ENCODE peak calls at places on chromosomes 6 and 20, in four cellular contexts. Y is HepG2, W is K562, O is GM12878. Z is an unnamed sample.

GRCh38 chr6:654136-654535 is 2.8 kb downstream of the HUS1B start:
- DNase-seq in W (no peak), Y (no peak), O (no peak), Z (no peak)

GRCh38 chr6:43733471-43734293 is 36.3 kb upstream of the VEGFA start:
- DNase-seq in O (peak), W (no peak), Y (no peak), Z (no peak)

GRCh38 chr6:113636357-113636824 is 220.8 kb upstream of the MARCKS start:
- DNase-seq in O (no peak), W (no peak), Y (peak), Z (no peak)

GRCh38 chr6:161011509-161012480 is 20.2 kb downstream of the MAP3K4 start:
- DNase-seq in W (no peak), O (no peak), Y (no peak), Z (no peak)

GRCh38 chr20:46226602-46227001 is 81.7 kb downstream of the CDH22 start:
- DNase-seq in W (no peak), Y (no peak), O (no peak), Z (no peak)

GRCh38 chr6:170140129-170140528 is 150.7 kb downstream of the DLL1 start:
- DNase-seq in Y (no peak), O (no peak), W (no peak), Z (no peak)

GRCh38 chr6:134750669-134751068 is 199.2 kb downstream of the ALDH8A1 start:
- DNase-seq in W (no peak), Y (no peak), O (no peak), Z (no peak)

GRCh38 chr6:116087437-116088027 is 13.1 kb upstream of the NT5DC1 start:
- DNase-seq in W (no peak), O (peak), Y (no peak), Z (no peak)

GRCh38 chr20:15942130-15942529 is 631.1 kb downstream of the KIF16B start:
- DNase-seq in Y (no peak), O (no peak), W (no peak), Z (no peak)

GRCh38 chr6:162289972-162290371 is 437.6 kb downstream of the PRKN start:
- DNase-seq in W (no peak), O (no peak), Y (no peak), Z (no peak)

GRCh38 chr6:169035381-169036280 is 218.0 kb downstream of the THBS2 start:
- DNase-seq in O (no peak), W (no peak), Y (no peak), Z (no peak)

GRCh38 chr6:93013054-93013453 is 406.3 kb downstream of the EPHA7 start:
- DNase-seq in Y (no peak), O (no peak), W (no peak), Z (no peak)

GRCh38 chr6:123908813-123909212 is 105.1 kb downstream of the NKAIN2 start:
- DNase-seq in Y (no peak), O (no peak), W (no peak), Z (no peak)

GRCh38 chr6:135522975-135523692 is 25.6 kb upstream of the AHI1 start:
- DNase-seq in W (peak), O (no peak), Y (peak), Z (no peak)

GRCh38 chr20:38692436-38693411 is 31.6 kb upstream of the SLC32A1 start:
- DNase-seq in W (peak), O (no peak), Y (peak), Z (peak)

GRCh38 chr6:53335224-53335994 is 13.3 kb downstream of the ELOVL5 start:
- DNase-seq in O (peak), Y (no peak), W (no peak), Z (no peak)

DNA sequence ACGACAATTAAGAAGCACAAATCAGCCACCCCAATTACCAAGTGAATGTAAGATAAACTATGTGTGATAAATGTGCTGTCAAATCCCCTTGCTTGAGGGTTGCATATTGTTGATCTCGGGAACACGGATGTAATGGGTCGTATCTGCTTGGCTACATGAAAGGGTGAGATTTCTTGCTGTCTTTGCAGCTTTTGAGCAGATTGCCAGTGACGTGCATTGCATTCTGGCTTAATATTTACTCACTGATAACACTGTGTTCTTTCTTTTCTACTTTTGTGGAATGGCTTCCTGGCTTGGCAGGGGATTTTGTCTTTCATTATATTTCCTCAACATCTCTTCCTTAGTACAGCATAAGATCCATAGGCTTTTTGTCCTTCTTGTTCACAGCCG is 10.5 kb upstream of the FAM210B start:
- DNase-seq in Y (peak), O (no peak), W (no peak), Z (no peak)
- TF ChIP-seq JUND in Y (no peak), O (no peak), W (no peak), Z (no peak)

DNA sequence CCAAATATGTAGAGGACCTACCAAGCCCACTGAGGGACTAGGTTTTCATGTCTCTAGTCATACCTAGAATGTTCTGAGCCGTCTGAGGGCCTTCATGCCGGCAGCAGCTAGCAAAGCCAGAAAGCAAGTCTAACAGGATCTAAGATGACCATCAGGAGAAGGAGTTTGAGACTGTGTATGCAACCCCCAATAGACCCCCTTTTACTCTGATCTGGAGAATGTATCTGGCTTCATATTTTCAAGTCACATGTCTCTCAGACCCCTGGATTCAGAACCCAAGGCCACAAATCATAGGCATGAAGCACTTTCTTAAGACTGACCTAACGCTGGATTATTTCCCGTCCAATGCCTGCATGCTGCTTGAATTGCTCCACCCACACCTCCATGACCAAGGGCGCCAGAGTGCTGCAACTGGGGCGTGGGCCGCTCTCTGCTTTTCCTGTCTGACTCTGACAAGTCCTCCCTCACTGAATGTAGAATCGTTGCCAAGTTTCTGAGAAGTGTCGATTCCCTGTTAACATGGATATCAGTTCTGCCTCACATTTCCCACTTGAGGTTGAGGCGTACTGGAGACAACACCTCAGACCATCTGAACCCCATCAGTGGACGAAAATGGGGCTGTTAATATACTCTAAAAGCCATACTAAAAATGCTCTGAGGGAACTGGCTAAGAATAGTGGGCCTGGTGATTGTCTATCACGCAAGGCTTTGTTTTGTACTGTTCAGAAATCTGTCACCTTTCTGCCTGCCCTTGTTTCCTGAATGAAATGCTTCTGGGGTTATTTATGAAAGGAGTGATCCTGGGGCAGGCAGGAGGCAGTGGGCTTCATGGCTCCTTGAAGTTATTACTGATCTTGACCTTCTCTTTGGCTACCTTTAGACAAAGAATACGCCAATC is 23.9 kb upstream of the ASXL1 start:
- DNase-seq in O (no peak), Y (no peak), W (peak), Z (no peak)
- TF ChIP-seq JUND in O (no peak), Y (no peak), W (peak), Z (no peak)

GRCh38 chr20:44496976-44497375 is 21.3 kb downstream of the TTPAL start:
- DNase-seq in Y (no peak), W (no peak), O (no peak), Z (no peak)
- TF ChIP-seq JUND in Y (no peak), W (no peak), O (no peak), Z (no peak)

GRCh38 chr6:33813246-33813904 is 9.6 kb upstream of the MLN start:
- DNase-seq in O (no peak), Y (no peak), W (no peak), Z (no peak)
- TF ChIP-seq JUND in O (no peak), Y (no peak), W (no peak), Z (no peak)

GRCh38 chr6:139068846-139069245 is 40.3 kb downstream of the ABRACL start:
- DNase-seq in O (no peak), W (no peak), Y (no peak), Z (no peak)

GRCh38 chr6:139060332-139060731 is 31.8 kb downstream of the ABRACL start:
- DNase-seq in W (no peak), O (no peak), Y (no peak), Z (no peak)

GRCh38 chr6:139066080-139066479 is 37.5 kb downstream of the ABRACL start:
- DNase-seq in O (no peak), Y (no peak), W (no peak), Z (no peak)

GRCh38 chr6:139064981-139065665 is 36.6 kb downstream of the ABRACL start:
- DNase-seq in O (no peak), Y (no peak), W (no peak), Z (no peak)

GRCh38 chr6:139062921-139063320 is 34.4 kb downstream of the ABRACL start:
- DNase-seq in W (no peak), Y (no peak), O (no peak), Z (no peak)
- TF ChIP-seq JUND in W (no peak), Y (no peak), O (no peak), Z (no peak)

GRCh38 chr6:150068173-150068785 is 642 bp downstream of the ULBP3 start:
- DNase-seq in Y (no peak), W (no peak), O (no peak), Z (no peak)

GRCh38 chr6:150072201-150072600 is 3.3 kb upstream of the ULBP3 start:
- DNase-seq in Y (peak), W (peak), O (no peak), Z (no peak)

GRCh38 chr6:150070236-150070860 is 1.4 kb upstream of the ULBP3 start:
- DNase-seq in Y (no peak), W (no peak), O (no peak), Z (no peak)

GRCh38 chr6:150068786-150069648 is at the start of gene ULBP3:
- DNase-seq in Y (peak), W (peak), O (no peak), Z (peak)

DNA sequence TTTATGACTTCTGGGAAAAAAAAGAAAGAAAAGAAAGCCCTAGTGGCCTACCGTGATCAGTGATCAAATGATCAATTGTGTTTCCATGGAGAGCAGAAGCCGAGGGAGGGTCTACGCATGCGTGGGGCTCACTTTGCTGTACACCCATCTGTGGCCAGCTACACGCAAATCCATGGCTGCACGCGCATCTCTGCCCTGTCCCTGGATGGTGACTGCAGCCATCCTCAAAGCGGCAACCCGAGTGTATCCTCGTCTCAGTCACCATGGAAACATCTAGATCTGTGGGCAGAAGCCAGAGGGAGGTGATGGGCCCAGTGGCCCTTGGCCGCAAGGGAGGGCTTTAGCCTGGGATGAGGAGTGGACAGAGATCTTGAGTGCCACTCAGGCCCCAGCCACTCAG is 786 bp upstream of the ULBP3 start:
- DNase-seq in O (no peak), Y (no peak), W (no peak), Z (no peak)
- TF ChIP-seq JUND in O (no peak), Y (no peak), W (no peak), Z (no peak)